ENCODE peak calls at places on chromosomes 16 and 17, in seven cellular contexts. V, N, U, K, L, C and H are unnamed samples.

GRCh38 chr17:65936013-65936412 is 255.9 kb downstream of the CEP112 start:
- DNase-seq in V (no peak), U (no peak), L (no peak), K (no peak), N (no peak), C (no peak), H (no peak)

GRCh38 chr16:48687421-48688038 is 77.5 kb upstream of the N4BP1 start:
- DNase-seq in U (no peak), K (peak), V (no peak), C (peak), L (peak), N (peak), H (peak)

GRCh38 chr16:56450275-56450889 is 750 bp downstream of the NUDT21 start:
- DNase-seq in U (no peak), K (no peak), C (no peak), N (no peak), V (no peak), L (peak), H (no peak)

GRCh38 chr17:11644265-11645212 is 46.3 kb downstream of the DNAH9 start:
- DNase-seq in K (peak), U (no peak), L (peak), V (no peak), C (peak), N (peak), H (peak)

GRCh38 chr16:4537376-4538066 is 1.1 kb downstream of the CDIP1 start:
- DNase-seq in V (no peak), N (peak), K (no peak), C (peak), U (no peak), L (no peak), H (no peak)

GRCh38 chr17:47895254-47895855 is 681 bp upstream of the SP2 start:
- DNase-seq in K (no peak), N (peak), C (peak), U (no peak), L (peak), V (no peak), H (no peak)

GRCh38 chr17:58249270-58250133 is 11.1 kb downstream of the LPO start:
- DNase-seq in C (peak), N (peak), L (peak), U (peak), K (peak), V (no peak), H (peak)

GRCh38 chr16:11256657-11257130 is 690 bp upstream of the SOCS1 start:
- DNase-seq in V (no peak), K (peak), U (no peak), L (no peak), C (peak), N (peak), H (peak)

GRCh38 chr16:15650019-15650697 is at the start of gene NDE1:
- DNase-seq in C (peak), N (peak), U (peak), L (peak), V (peak), K (peak), H (peak)

GRCh38 chr17:81731271-81731670 is 19.2 kb downstream of the SLC25A10 start:
- DNase-seq in C (no peak), U (no peak), L (no peak), K (no peak), N (no peak), V (no peak), H (peak)

GRCh38 chr17:74447628-74448159 is 15.8 kb downstream of the GPRC5C start:
- DNase-seq in C (no peak), U (no peak), V (no peak), K (no peak), L (no peak), N (no peak), H (no peak)

GRCh38 chr16:81625544-81626152 is 153.4 kb upstream of the PLCG2 start:
- DNase-seq in U (peak), C (peak), K (no peak), V (no peak), L (no peak), N (peak), H (peak)

GRCh38 chr16:15434425-15435215 is at the start of gene BMERB1:
- DNase-seq in U (peak), C (peak), V (no peak), L (peak), K (peak), N (no peak), H (peak)

GRCh38 chr16:50635505-50636392 is 45.4 kb downstream of the SNX20 start:
- DNase-seq in L (peak), C (no peak), U (no peak), V (no peak), K (no peak), N (no peak), H (no peak)

GRCh38 chr16:77961811-77962210 is 60.5 kb upstream of the CLEC3A start:
- DNase-seq in N (no peak), L (no peak), U (no peak), K (no peak), V (no peak), C (no peak), H (no peak)

GRCh38 chr16:85233520-85233919 is 121.2 kb upstream of the CIBAR2 start:
- DNase-seq in L (no peak), U (no peak), K (no peak), N (no peak), C (no peak), V (no peak), H (no peak)

GRCh38 chr17:19386974-19387920 is at the start of gene MFAP4:
- DNase-seq in K (peak), U (peak), V (no peak), L (no peak), C (peak), N (no peak), H (no peak)

GRCh38 chr16:3459401-3460090 is 16.1 kb downstream of the NAA60 start:
- DNase-seq in C (no peak), V (no peak), L (peak), N (no peak), U (no peak), K (no peak), H (no peak)

GRCh38 chr17:57940653-57941329 is 14.4 kb downstream of the CUEDC1 start:
- DNase-seq in U (no peak), N (no peak), K (no peak), V (no peak), C (no peak), L (no peak), H (no peak)

GRCh38 chr17:55238931-55239297 is 25.8 kb upstream of the HLF start:
- DNase-seq in L (peak), N (no peak), V (no peak), C (no peak), K (no peak), U (no peak), H (no peak)

GRCh38 chr17:78114831-78115723 is 13.5 kb downstream of the TMC6 start:
- DNase-seq in C (peak), L (no peak), U (no peak), N (peak), V (no peak), K (no peak), H (no peak)
- TF ChIP-seq POLR2A in C (no peak), L (no peak), U (no peak), N (no peak), V (no peak), K (no peak), H (no peak)

DNA sequence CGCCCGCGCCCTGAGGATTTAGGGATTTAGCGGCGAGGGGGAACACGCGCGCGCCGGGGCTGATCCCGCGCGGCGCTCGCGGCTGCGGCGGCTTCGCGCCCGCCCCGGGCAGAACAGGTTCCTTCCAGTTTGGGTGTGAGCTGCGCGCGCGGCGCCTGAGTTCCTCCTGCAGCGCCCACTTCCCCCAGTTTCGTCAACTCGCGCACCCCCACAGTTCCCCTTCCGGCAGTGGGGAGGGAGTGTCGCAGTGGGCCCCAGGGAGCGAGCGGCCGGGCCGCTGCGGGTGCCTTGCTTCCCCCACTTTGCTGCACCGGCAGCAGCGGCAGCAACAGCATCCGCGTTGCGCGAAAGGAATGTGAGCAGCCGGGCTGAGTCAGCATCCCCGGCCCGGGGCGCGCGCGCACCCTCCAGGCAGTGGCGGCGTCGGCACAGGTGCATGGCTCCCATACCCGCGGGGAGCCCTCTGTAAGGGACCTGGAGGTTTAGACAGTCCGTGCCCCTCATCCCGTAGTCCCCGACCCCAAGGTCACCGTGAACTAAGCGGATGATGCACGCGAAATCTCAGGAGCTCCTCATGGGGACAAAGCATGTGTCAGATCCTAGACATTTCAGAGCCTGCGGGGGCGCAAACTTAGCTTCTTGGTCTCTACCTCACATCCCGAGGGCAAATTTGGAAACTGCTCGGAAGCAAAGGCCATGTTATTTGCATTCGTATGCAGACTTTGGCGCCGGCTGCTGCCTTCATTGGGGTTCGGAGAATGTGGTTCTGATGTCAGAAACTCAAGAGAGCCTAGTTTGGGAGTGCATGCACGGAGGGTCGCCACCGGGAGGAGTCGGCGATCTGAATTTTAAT is 767 bp downstream of the ARSG start:
- DNase-seq in K (peak), V (peak), N (peak), L (peak), C (peak), U (peak), H (peak)
- TF ChIP-seq POLR2A in K (peak), V (no peak), N (no peak), L (no peak), C (no peak), U (peak), H (peak)

GRCh38 chr16:67562918-67563707 is 787 bp downstream of the CTCF start:
- DNase-seq in C (peak), K (no peak), U (no peak), L (peak), V (no peak), N (peak), H (no peak)
- TF ChIP-seq POLR2A in C (no peak), K (no peak), U (no peak), L (peak), V (no peak), N (no peak), H (no peak)

GRCh38 chr16:31080756-31081419 is 6.7 kb downstream of the ZNF646 start:
- DNase-seq in U (no peak), V (no peak), K (no peak), C (no peak), L (no peak), N (no peak), H (no peak)
- TF ChIP-seq POLR2A in U (no peak), V (no peak), K (no peak), C (no peak), L (no peak), N (no peak), H (no peak)

DNA sequence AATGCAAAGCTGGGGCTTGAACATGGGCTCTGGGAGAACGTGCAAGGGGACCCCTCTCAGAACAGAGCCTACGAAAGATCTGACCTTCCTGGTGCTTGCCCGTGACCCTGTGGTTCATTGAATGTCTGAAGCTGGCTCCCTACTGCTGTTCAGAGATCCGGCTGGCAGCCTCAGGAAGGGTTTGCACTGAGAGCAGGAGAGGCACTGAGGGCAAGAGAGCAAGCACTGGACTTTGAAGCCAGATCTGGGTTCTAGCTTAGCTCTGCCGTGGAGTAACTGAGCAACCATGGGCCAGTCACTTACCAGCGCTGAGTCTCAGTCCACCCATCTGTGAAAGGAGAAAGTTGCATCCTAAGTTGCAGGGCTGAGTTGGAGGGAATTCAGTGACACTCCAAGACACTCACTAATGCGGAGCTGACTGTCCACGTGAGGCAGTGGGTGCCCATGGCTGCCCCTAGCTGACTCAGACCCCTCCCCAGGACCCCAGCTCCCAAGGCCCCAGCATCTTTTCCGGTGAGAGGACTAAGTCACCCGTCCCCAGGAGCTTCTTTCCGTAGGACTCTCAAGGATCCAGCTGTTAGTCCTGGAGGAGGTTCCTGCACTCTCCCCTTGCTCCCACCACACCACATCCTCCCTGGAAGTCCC is 41.3 kb downstream of the BEAN1 start:
- DNase-seq in U (no peak), K (no peak), L (no peak), C (no peak), N (no peak), V (no peak), H (no peak)
- TF ChIP-seq POLR2A in U (no peak), K (no peak), L (no peak), C (no peak), N (no peak), V (no peak), H (no peak)